ENCODE peak calls at places on chromosomes 13 and 19, in eight cellular contexts. B is lower lobe of right lung, G is lower leg skin, L is bronchial epithelial cell, H is tibial artery, W is A549, M is GM12878, E is esophagus squamous epithelium. K is an unnamed sample.
A peak's percentile ranks its signal among the peaks of the same experiment; 100 is the strongest.

GRCh38 chr19:3573162-3573857 is 566 bp downstream of the HMG20B start:
- DNase-seq in B (peak; percentile 69), G (no peak), L (no peak), H (no peak), W (no peak), M (no peak), E (no peak), K (peak; percentile 17)

GRCh38 chr19:11747277-11747676 is 8.5 kb upstream of the ZNF823 start:
- DNase-seq in B (no peak), G (no peak), L (no peak), H (no peak), W (no peak), M (no peak), E (no peak), K (no peak)

GRCh38 chr13:37870895-37871550 is 1.5 kb upstream of the TRPC4 start:
- DNase-seq in B (no peak), G (no peak), L (peak; percentile 33), H (no peak), W (no peak), M (no peak), E (no peak), K (peak; percentile 88)

GRCh38 chr19:3278749-3279148 is 54.3 kb downstream of the CELF5 start:
- DNase-seq in B (no peak), G (no peak), L (no peak), H (no peak), W (no peak), M (no peak), E (no peak), K (no peak)

GRCh38 chr13:72864142-72865035 is 82.5 kb downstream of the PIBF1 start:
- DNase-seq in B (no peak), G (no peak), L (no peak), H (no peak), W (no peak), M (peak; percentile 21), E (no peak), K (peak; percentile 22)

GRCh38 chr19:13797870-13798269 is 2.6 kb downstream of the ZSWIM4 start:
- DNase-seq in B (peak; percentile 62), G (no peak), L (peak; percentile 82), H (peak; percentile 49), W (peak; percentile 59), M (no peak), E (no peak), K (peak; percentile 88)

GRCh38 chr13:33519561-33520479 is 234.3 kb upstream of the STARD13 start:
- DNase-seq in B (no peak), G (no peak), L (no peak), H (no peak), W (no peak), M (no peak), E (no peak), K (peak; percentile 93)

GRCh38 chr13:20006206-20006605 is 47.7 kb downstream of the ZMYM2 start:
- DNase-seq in B (no peak), G (no peak), L (no peak), H (no peak), W (no peak), M (no peak), E (no peak), K (peak; percentile 67)

GRCh38 chr19:3132971-3133792 is 2.7 kb upstream of the GNA15 start:
- DNase-seq in B (no peak), G (peak; percentile 45), L (peak; percentile 38), H (peak; percentile 35), W (no peak), M (peak; percentile 85), E (no peak), K (peak; percentile 85)

GRCh38 chr13:100734194-100734720 is 59.7 kb upstream of the TMTC4 start:
- DNase-seq in B (no peak), G (no peak), L (no peak), H (no peak), W (peak; percentile 1), M (no peak), E (no peak), K (no peak)

GRCh38 chr19:50794778-50795664 is 4.8 kb downstream of the ACP4 start:
- DNase-seq in B (no peak), G (no peak), L (no peak), H (no peak), W (peak; percentile 67), M (no peak), E (no peak), K (no peak)

GRCh38 chr19:32669205-32669785 is 5.7 kb downstream of the ANKRD27 start:
- DNase-seq in B (no peak), G (no peak), L (no peak), H (no peak), W (no peak), M (no peak), E (no peak), K (no peak)

GRCh38 chr19:35404879-35405622 is 34.2 kb downstream of the GPR42 start:
- DNase-seq in B (no peak), G (no peak), L (peak; percentile 94), H (no peak), W (peak; percentile 66), M (peak; percentile 95), E (no peak), K (peak; percentile 89)

GRCh38 chr13:21413013-21413412 is 46.1 kb downstream of the ZDHHC20 start:
- DNase-seq in B (no peak), G (no peak), L (peak; percentile 69), H (no peak), W (no peak), M (no peak), E (no peak), K (peak; percentile 16)

GRCh38 chr13:23323946-23324709 is 109.4 kb downstream of the SACS start:
- DNase-seq in B (no peak), G (no peak), L (peak; percentile 45), H (no peak), W (no peak), M (no peak), E (no peak), K (no peak)

GRCh38 chr13:23322353-23323336 is 110.9 kb downstream of the SACS start:
- DNase-seq in B (no peak), G (no peak), L (peak; percentile 90), H (no peak), W (no peak), M (no peak), E (no peak), K (no peak)

GRCh38 chr13:23319915-23320224 is 113.6 kb downstream of the SACS start:
- DNase-seq in B (no peak), G (no peak), L (no peak), H (no peak), W (no peak), M (no peak), E (no peak), K (no peak)

GRCh38 chr13:23320926-23321533 is 112.5 kb downstream of the SACS start:
- DNase-seq in B (no peak), G (no peak), L (no peak), H (no peak), W (no peak), M (no peak), E (no peak), K (no peak)

GRCh38 chr13:23321534-23322241 is 111.8 kb downstream of the SACS start:
- DNase-seq in B (no peak), G (peak; percentile 47), L (peak; percentile 97), H (peak; percentile 64), W (peak; percentile 86), M (peak; percentile 35), E (no peak), K (peak; percentile 97)
- H3K4me3 ChIP-seq in B (peak overlapping the region; percentile 31), G (no peak overlapping the region), L (no peak overlapping the region), H (peak overlapping the region; percentile 41), W (no peak overlapping the region), M (peak overlapping the region; percentile 53), E (peak overlapping the region; percentile 52), K (peak overlapping the region; percentile 43)

GRCh38 chr13:40205771-40206240 is 460.6 kb downstream of the FOXO1 start:
- DNase-seq in B (no peak), G (no peak), L (peak; percentile 42), H (no peak), W (no peak), M (no peak), E (no peak), K (no peak)

GRCh38 chr13:40206241-40207109 is 460.0 kb downstream of the FOXO1 start:
- DNase-seq in B (no peak), G (peak; percentile 50), L (peak; percentile 100), H (no peak), W (no peak), M (peak; percentile 53), E (no peak), K (peak; percentile 51)

GRCh38 chr13:40207110-40207478 is 459.3 kb downstream of the FOXO1 start:
- DNase-seq in B (no peak), G (no peak), L (peak; percentile 18), H (no peak), W (no peak), M (peak; percentile 74), E (no peak), K (no peak)

GRCh38 chr13:40210865-40211585 is 455.4 kb downstream of the FOXO1 start:
- DNase-seq in B (no peak), G (no peak), L (no peak), H (no peak), W (no peak), M (no peak), E (no peak), K (no peak)

DNA sequence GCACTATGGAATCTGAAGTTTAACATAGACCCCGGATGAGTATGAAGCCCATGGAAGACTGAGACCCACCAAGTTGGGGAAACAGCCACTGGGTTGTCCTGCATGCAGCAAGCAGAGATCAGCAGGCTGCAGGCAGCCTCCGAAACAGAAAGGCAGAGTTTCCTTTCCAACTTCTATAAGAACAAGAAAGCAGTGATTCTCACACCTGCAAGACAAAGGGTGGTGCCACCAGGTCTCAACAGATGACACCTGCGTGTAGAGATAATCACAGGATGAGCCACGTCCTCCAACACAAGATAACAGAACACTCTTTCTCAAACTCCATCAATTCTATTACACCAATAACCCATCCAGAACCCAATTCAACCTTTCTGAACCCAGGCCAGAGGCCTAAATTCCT is 457.9 kb downstream of the FOXO1 start:
- DNase-seq in B (no peak), G (no peak), L (no peak), H (no peak), W (no peak), M (peak; percentile 25), E (no peak), K (no peak)
- H3K4me3 ChIP-seq in B (no peak overlapping the region), G (no peak overlapping the region), L (no peak overlapping the region), H (no peak overlapping the region), W (no peak overlapping the region), M (peak overlapping the region; percentile 9), E (no peak overlapping the region), K (no peak overlapping the region)

GRCh38 chr19:49667473-49667872 is 1.7 kb downstream of the BCL2L12 start:
- DNase-seq in B (no peak), G (no peak), L (no peak), H (no peak), W (no peak), M (no peak), E (no peak), K (no peak)
- H3K4me3 ChIP-seq in B (no peak overlapping the region), G (no peak overlapping the region), L (no peak overlapping the region), H (no peak overlapping the region), W (no peak overlapping the region), M (peak overlapping the region; percentile 99), E (no peak overlapping the region), K (no peak overlapping the region)

DNA sequence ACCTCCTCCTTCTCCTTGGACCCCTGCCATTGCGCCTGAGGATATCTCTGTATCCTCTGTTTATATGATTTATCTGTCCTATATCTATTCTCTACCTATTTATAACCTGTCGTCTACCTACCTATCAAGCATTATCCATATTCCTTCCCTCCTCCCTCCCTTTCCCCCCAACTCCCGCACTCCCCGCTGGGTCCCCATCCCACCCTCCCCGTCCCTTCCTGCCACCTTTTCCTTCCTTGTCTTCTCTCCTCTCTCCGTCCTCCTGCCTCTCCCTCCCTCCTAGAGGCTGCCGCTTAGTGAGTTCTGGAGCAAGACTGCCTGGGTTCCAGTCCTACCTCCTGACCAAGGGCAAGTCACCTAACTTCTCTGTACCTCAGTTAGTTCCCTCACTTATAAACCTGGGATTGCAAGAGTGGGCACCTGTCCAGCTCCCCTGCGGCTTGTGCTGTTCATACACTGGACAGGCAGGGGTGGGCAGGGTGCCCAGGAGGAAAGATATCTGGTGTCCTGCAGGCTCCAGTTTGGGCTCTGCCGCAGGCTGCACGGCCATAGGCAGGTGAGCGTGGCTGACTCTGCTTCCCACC is 16.1 kb downstream of the TTYH1 start:
- DNase-seq in B (peak; percentile 84), G (no peak), L (peak; percentile 22), H (no peak), W (peak; percentile 41), M (no peak), E (no peak), K (peak; percentile 72)
- H3K4me3 ChIP-seq in B (peak overlapping the region; percentile 39), G (no peak overlapping the region), L (no peak overlapping the region), H (no peak overlapping the region), W (peak overlapping the region; percentile 43), M (no peak overlapping the region), E (peak overlapping the region; percentile 56), K (no peak overlapping the region)